ENCODE peak calls at places on chromosome 20, in nine cellular contexts. H, Z, X, R, O, G, I, C and D are unnamed samples.

GRCh38 chr20:18985551-18985950 is 172.0 kb downstream of the SCP2D1 start:
- DNase-seq in G (no peak), H (no peak), X (no peak), C (no peak), R (no peak), O (no peak), Z (no peak), I (no peak), D (no peak)

GRCh38 chr20:22771706-22772105 is 187.3 kb upstream of the FOXA2 start:
- DNase-seq in H (no peak), O (no peak), X (no peak), I (no peak), C (no peak), Z (no peak), R (no peak), G (no peak), D (no peak)

GRCh38 chr20:35561268-35561667 is 19.4 kb downstream of the ERGIC3 start:
- DNase-seq in R (no peak), X (peak), C (peak), G (no peak), H (peak), O (no peak), Z (no peak), I (peak), D (peak)

GRCh38 chr20:24451992-24452391 is 17.4 kb upstream of the SYNDIG1 start:
- DNase-seq in I (no peak), R (no peak), G (no peak), Z (no peak), H (no peak), X (no peak), C (no peak), O (no peak), D (no peak)

GRCh38 chr20:36950432-36951197 is 893 bp downstream of the SAMHD1 start:
- DNase-seq in X (no peak), R (peak), O (no peak), H (no peak), C (peak), I (no peak), G (peak), Z (no peak), D (peak)

GRCh38 chr20:51220293-51220706 is 197.4 kb upstream of the KCNG1 start:
- DNase-seq in C (peak), X (no peak), H (no peak), R (peak), Z (peak), I (no peak), O (peak), G (peak), D (no peak)

GRCh38 chr20:4130404-4131189 is 115.2 kb upstream of the RNF24 start:
- DNase-seq in X (peak), H (no peak), Z (no peak), G (no peak), C (peak), R (peak), I (no peak), O (no peak), D (peak)

GRCh38 chr20:362271-363254 is 15.7 kb downstream of the NRSN2 start:
- DNase-seq in C (peak), G (peak), O (peak), Z (no peak), I (peak), X (peak), R (peak), H (no peak), D (peak)

GRCh38 chr20:6940052-6940451 is 172.6 kb downstream of the BMP2 start:
- DNase-seq in C (no peak), O (no peak), I (peak), X (no peak), H (no peak), R (no peak), G (no peak), Z (no peak), D (no peak)

GRCh38 chr20:50401587-50402343 is 108.4 kb upstream of the PTPN1 start:
- DNase-seq in O (no peak), I (no peak), X (no peak), C (no peak), Z (no peak), G (no peak), H (no peak), R (no peak), D (no peak)

GRCh38 chr20:11912013-11912663 is 5.6 kb upstream of the BTBD3 start:
- DNase-seq in I (peak), R (no peak), G (no peak), C (no peak), H (no peak), O (no peak), X (no peak), Z (no peak), D (no peak)

GRCh38 chr20:61387204-61387958 is 135.3 kb downstream of the CDH4 start:
- DNase-seq in G (peak), Z (no peak), C (peak), R (no peak), O (no peak), X (peak), I (no peak), H (no peak), D (peak)

GRCh38 chr20:19688031-19688806 is 69.8 kb upstream of the RIN2 start:
- DNase-seq in Z (no peak), G (peak), I (no peak), C (peak), R (no peak), X (peak), H (peak), O (peak), D (peak)

GRCh38 chr20:16145919-16146318 is 427.3 kb downstream of the KIF16B start:
- DNase-seq in C (no peak), X (no peak), Z (no peak), O (no peak), H (no peak), G (no peak), I (no peak), R (no peak), D (no peak)

GRCh38 chr20:50339196-50339901 is 148.7 kb downstream of the CEBPB start:
- DNase-seq in I (no peak), H (no peak), X (peak), Z (no peak), C (peak), R (no peak), G (no peak), O (no peak), D (peak)

GRCh38 chr20:33130553-33130952 is 37.4 kb upstream of the BPIFA2 start:
- DNase-seq in G (no peak), Z (no peak), R (no peak), H (no peak), O (no peak), X (peak), I (no peak), C (peak), D (no peak)

GRCh38 chr20:50838707-50839385 is 44.0 kb downstream of the BCAS4 start:
- DNase-seq in H (no peak), O (no peak), X (no peak), C (no peak), R (no peak), I (no peak), G (no peak), Z (no peak), D (no peak)

GRCh38 chr20:33059741-33060390 is 6.2 kb downstream of the BPIFB3 start:
- DNase-seq in G (no peak), H (no peak), I (no peak), X (no peak), O (no peak), Z (no peak), C (no peak), R (no peak), D (no peak)

GRCh38 chr20:32572271-32572968 is 12.7 kb downstream of the NOL4L start:
- DNase-seq in O (no peak), Z (no peak), G (no peak), I (no peak), C (no peak), X (no peak), H (no peak), R (no peak), D (no peak)

GRCh38 chr20:59308493-59309201 is 8.2 kb downstream of the EDN3 start:
- DNase-seq in X (no peak), I (no peak), C (no peak), H (no peak), G (no peak), Z (no peak), R (no peak), O (no peak), D (no peak)

GRCh38 chr20:15603978-15604377 is 969.3 kb downstream of the KIF16B start:
- DNase-seq in G (no peak), H (no peak), Z (no peak), I (no peak), X (no peak), C (no peak), R (no peak), O (no peak), D (no peak)

GRCh38 chr20:39089029-39089428 is 126.9 kb downstream of the DHX35 start:
- DNase-seq in G (no peak), Z (no peak), I (no peak), C (no peak), X (no peak), O (no peak), H (no peak), R (no peak), D (no peak)

GRCh38 chr20:25282034-25282781 is 34.3 kb downstream of the PYGB start:
- DNase-seq in G (peak), X (no peak), C (no peak), I (no peak), H (no peak), O (peak), Z (no peak), R (no peak), D (no peak)

GRCh38 chr20:46562373-46563169 is 12.1 kb upstream of the OCSTAMP start:
- DNase-seq in G (peak), I (peak), R (peak), C (peak), Z (peak), X (peak), H (no peak), O (peak), D (peak)

GRCh38 chr20:17854307-17854903 is 114.2 kb downstream of the SNX5 start:
- DNase-seq in C (peak), R (peak), H (no peak), I (no peak), G (peak), O (peak), Z (no peak), X (peak), D (peak)

GRCh38 chr20:18857640-18858039 is 44.1 kb downstream of the SCP2D1 start:
- DNase-seq in H (no peak), C (peak), Z (no peak), I (no peak), O (no peak), R (no peak), X (no peak), G (no peak), D (no peak)

GRCh38 chr20:57174737-57175136 is 91.7 kb downstream of the BMP7 start:
- DNase-seq in G (no peak), O (no peak), I (no peak), Z (no peak), X (no peak), H (no peak), R (no peak), C (no peak), D (no peak)

GRCh38 chr20:32628960-32629530 is 43.9 kb upstream of the NOL4L start:
- DNase-seq in C (no peak), Z (no peak), I (no peak), O (no peak), G (no peak), X (no peak), R (no peak), H (no peak), D (no peak)

GRCh38 chr20:52649727-52650126 is 322.4 kb upstream of the TSHZ2 start:
- DNase-seq in H (no peak), O (no peak), X (no peak), I (no peak), R (no peak), C (no peak), Z (no peak), G (no peak), D (no peak)

GRCh38 chr20:51496964-51497363 is 45.6 kb downstream of the NFATC2 start:
- DNase-seq in R (no peak), C (no peak), X (no peak), Z (no peak), I (no peak), O (no peak), H (no peak), G (no peak), D (no peak)

GRCh38 chr20:38460040-38460623 is 12.5 kb upstream of the RALGAPB start:
- DNase-seq in X (peak), C (no peak), R (no peak), H (no peak), Z (no peak), O (no peak), G (no peak), I (peak), D (peak)

GRCh38 chr20:32559753-32560380 is 25.3 kb downstream of the NOL4L start:
- DNase-seq in X (no peak), Z (no peak), G (no peak), I (peak), C (no peak), O (no peak), H (no peak), R (no peak), D (no peak)

GRCh38 chr20:55953201-55953600 is 52.1 kb downstream of the CBLN4 start:
- DNase-seq in O (no peak), C (no peak), R (no peak), I (no peak), H (no peak), Z (no peak), X (no peak), G (no peak), D (no peak)

GRCh38 chr20:32707691-32708581 is 34.2 kb upstream of the C20orf203 start:
- DNase-seq in X (peak), G (no peak), Z (no peak), I (no peak), R (no peak), O (no peak), H (no peak), C (peak), D (peak)

GRCh38 chr20:38505091-38505455 is 32.4 kb downstream of the RALGAPB start:
- DNase-seq in G (no peak), X (no peak), R (no peak), I (no peak), O (no peak), H (no peak), C (no peak), Z (no peak), D (no peak)

GRCh38 chr20:61755971-61756421 is 309.7 kb downstream of the TAF4 start:
- DNase-seq in H (no peak), O (no peak), I (no peak), C (no peak), R (no peak), G (peak), Z (no peak), X (no peak), D (no peak)

GRCh38 chr20:13857304-13857703 is 72.5 kb downstream of the NDUFAF5 start:
- DNase-seq in C (peak), O (no peak), G (peak), X (no peak), H (no peak), Z (no peak), I (no peak), R (no peak), D (no peak)

GRCh38 chr20:10651227-10651990 is 22.4 kb downstream of the JAG1 start:
- DNase-seq in G (peak), C (no peak), H (no peak), Z (no peak), O (peak), X (peak), R (no peak), I (no peak), D (peak)

GRCh38 chr20:33322456-33322855 is 39.4 kb downstream of the BPIFB1 start:
- DNase-seq in I (no peak), Z (no peak), O (no peak), G (no peak), R (no peak), C (no peak), X (no peak), H (no peak), D (no peak)

GRCh38 chr20:47316776-47317126 is 39.7 kb downstream of the ZMYND8 start:
- DNase-seq in R (no peak), H (no peak), O (no peak), C (no peak), I (no peak), G (no peak), X (no peak), Z (no peak), D (no peak)